ENCODE peak calls at places on chromosomes 7 and 10, in four cellular contexts. One of them, this sample, is unnamed.

GRCh38 chr10:35211390-35211789 is 84.7 kb downstream of the CREM start:
- DNase-seq in stimulated activated CD4-positive, alpha-beta T cell treated with anti-CD3 and anti-CD28 coated beads, Interleukin-15, amount 100 ng/mL, for 24 hours: no peak
- DNase-seq in right atrium auricular region: no peak
- DNase-seq in body of pancreas: no peak
- DNase-seq in this sample: no peak

GRCh38 chr7:35255417-35255798 is 1.5 kb upstream of the TBX20 start:
- DNase-seq in stimulated activated CD4-positive, alpha-beta T cell treated with anti-CD3 and anti-CD28 coated beads, Interleukin-15, amount 100 ng/mL, for 24 hours: no peak
- DNase-seq in right atrium auricular region: no peak
- DNase-seq in body of pancreas: no peak
- DNase-seq in this sample: no peak

GRCh38 chr10:992523-993340 is 4.5 kb downstream of the GTPBP4 start:
- DNase-seq in stimulated activated CD4-positive, alpha-beta T cell treated with anti-CD3 and anti-CD28 coated beads, Interleukin-15, amount 100 ng/mL, for 24 hours: no peak
- DNase-seq in right atrium auricular region: no peak
- DNase-seq in body of pancreas: no peak
- DNase-seq in this sample: no peak

GRCh38 chr10:13709931-13710690 is 123.3 kb downstream of the PRPF18 start:
- DNase-seq in stimulated activated CD4-positive, alpha-beta T cell treated with anti-CD3 and anti-CD28 coated beads, Interleukin-15, amount 100 ng/mL, for 24 hours: no peak
- DNase-seq in right atrium auricular region: no peak
- DNase-seq in body of pancreas: no peak
- DNase-seq in this sample: no peak

GRCh38 chr10:114073787-114074186 is 30.1 kb downstream of the ADRB1 start:
- DNase-seq in stimulated activated CD4-positive, alpha-beta T cell treated with anti-CD3 and anti-CD28 coated beads, Interleukin-15, amount 100 ng/mL, for 24 hours: peak; percentile 14
- DNase-seq in right atrium auricular region: no peak
- DNase-seq in body of pancreas: no peak
- DNase-seq in this sample: no peak

GRCh38 chr7:158791133-158791532 is 38.2 kb downstream of the ESYT2 start:
- DNase-seq in stimulated activated CD4-positive, alpha-beta T cell treated with anti-CD3 and anti-CD28 coated beads, Interleukin-15, amount 100 ng/mL, for 24 hours: no peak
- DNase-seq in right atrium auricular region: no peak
- DNase-seq in body of pancreas: no peak
- DNase-seq in this sample: no peak

GRCh38 chr7:79282882-79283602 is 170.4 kb downstream of the MAGI2 start:
- DNase-seq in stimulated activated CD4-positive, alpha-beta T cell treated with anti-CD3 and anti-CD28 coated beads, Interleukin-15, amount 100 ng/mL, for 24 hours: no peak
- DNase-seq in right atrium auricular region: no peak
- DNase-seq in body of pancreas: no peak
- DNase-seq in this sample: no peak

GRCh38 chr10:123995461-123996131 is 97.8 kb downstream of the CHST15 start:
- DNase-seq in stimulated activated CD4-positive, alpha-beta T cell treated with anti-CD3 and anti-CD28 coated beads, Interleukin-15, amount 100 ng/mL, for 24 hours: peak; percentile 42
- DNase-seq in right atrium auricular region: peak; percentile 60
- DNase-seq in body of pancreas: peak; percentile 37
- DNase-seq in this sample: peak; percentile 24

GRCh38 chr10:30453764-30454527 is 20.0 kb downstream of the MAP3K8 start:
- DNase-seq in stimulated activated CD4-positive, alpha-beta T cell treated with anti-CD3 and anti-CD28 coated beads, Interleukin-15, amount 100 ng/mL, for 24 hours: no peak
- DNase-seq in right atrium auricular region: no peak
- DNase-seq in body of pancreas: no peak
- DNase-seq in this sample: no peak

GRCh38 chr10:96719850-96720421 is 378 bp downstream of the PIK3AP1 start:
- DNase-seq in stimulated activated CD4-positive, alpha-beta T cell treated with anti-CD3 and anti-CD28 coated beads, Interleukin-15, amount 100 ng/mL, for 24 hours: peak; percentile 74
- DNase-seq in right atrium auricular region: no peak
- DNase-seq in body of pancreas: peak; percentile 78
- DNase-seq in this sample: peak; percentile 82

GRCh38 chr10:80171248-80171660 is 34.1 kb downstream of the ANXA11 start:
- DNase-seq in stimulated activated CD4-positive, alpha-beta T cell treated with anti-CD3 and anti-CD28 coated beads, Interleukin-15, amount 100 ng/mL, for 24 hours: no peak
- DNase-seq in right atrium auricular region: no peak
- DNase-seq in body of pancreas: no peak
- DNase-seq in this sample: no peak

GRCh38 chr7:141619745-141620144 is 68.5 kb downstream of the AGK start:
- DNase-seq in stimulated activated CD4-positive, alpha-beta T cell treated with anti-CD3 and anti-CD28 coated beads, Interleukin-15, amount 100 ng/mL, for 24 hours: no peak
- DNase-seq in right atrium auricular region: no peak
- DNase-seq in body of pancreas: no peak
- DNase-seq in this sample: no peak

GRCh38 chr10:70458329-70459060 is 17.0 kb upstream of the NODAL start:
- DNase-seq in stimulated activated CD4-positive, alpha-beta T cell treated with anti-CD3 and anti-CD28 coated beads, Interleukin-15, amount 100 ng/mL, for 24 hours: peak; percentile 77
- DNase-seq in right atrium auricular region: peak; percentile 86
- DNase-seq in body of pancreas: peak; percentile 89
- DNase-seq in this sample: peak; percentile 72

GRCh38 chr10:86658261-86658741 is 4.0 kb downstream of the OPN4 start:
- DNase-seq in stimulated activated CD4-positive, alpha-beta T cell treated with anti-CD3 and anti-CD28 coated beads, Interleukin-15, amount 100 ng/mL, for 24 hours: no peak
- DNase-seq in right atrium auricular region: no peak
- DNase-seq in body of pancreas: peak; percentile 11
- DNase-seq in this sample: no peak

GRCh38 chr10:369441-370221 is 234.4 kb downstream of the ZMYND11 start:
- DNase-seq in stimulated activated CD4-positive, alpha-beta T cell treated with anti-CD3 and anti-CD28 coated beads, Interleukin-15, amount 100 ng/mL, for 24 hours: no peak
- DNase-seq in right atrium auricular region: no peak
- DNase-seq in body of pancreas: no peak
- DNase-seq in this sample: no peak

GRCh38 chr7:100972002-100972347 is 2.6 kb downstream of the MUC12 start:
- DNase-seq in stimulated activated CD4-positive, alpha-beta T cell treated with anti-CD3 and anti-CD28 coated beads, Interleukin-15, amount 100 ng/mL, for 24 hours: no peak
- DNase-seq in right atrium auricular region: no peak
- DNase-seq in body of pancreas: no peak
- DNase-seq in this sample: no peak

GRCh38 chr7:1505731-1506550 is 1.8 kb upstream of the INTS1 start:
- DNase-seq in stimulated activated CD4-positive, alpha-beta T cell treated with anti-CD3 and anti-CD28 coated beads, Interleukin-15, amount 100 ng/mL, for 24 hours: peak; percentile 27
- DNase-seq in right atrium auricular region: no peak
- DNase-seq in body of pancreas: peak; percentile 61
- DNase-seq in this sample: no peak

GRCh38 chr10:122140477-122140902 is 130.6 kb upstream of the BTBD16 start:
- DNase-seq in stimulated activated CD4-positive, alpha-beta T cell treated with anti-CD3 and anti-CD28 coated beads, Interleukin-15, amount 100 ng/mL, for 24 hours: no peak
- DNase-seq in right atrium auricular region: peak; percentile 76
- DNase-seq in body of pancreas: no peak
- DNase-seq in this sample: no peak

GRCh38 chr7:50513166-50513871 is 51.9 kb downstream of the DDC start:
- DNase-seq in stimulated activated CD4-positive, alpha-beta T cell treated with anti-CD3 and anti-CD28 coated beads, Interleukin-15, amount 100 ng/mL, for 24 hours: no peak
- DNase-seq in right atrium auricular region: no peak
- DNase-seq in body of pancreas: peak; percentile 59
- DNase-seq in this sample: no peak

GRCh38 chr7:64541438-64542359 is 21.2 kb downstream of the ZNF680 start:
- DNase-seq in stimulated activated CD4-positive, alpha-beta T cell treated with anti-CD3 and anti-CD28 coated beads, Interleukin-15, amount 100 ng/mL, for 24 hours: no peak
- DNase-seq in right atrium auricular region: no peak
- DNase-seq in body of pancreas: no peak
- DNase-seq in this sample: no peak

GRCh38 chr7:1713502-1714484 is 43.7 kb downstream of the ELFN1 start:
- DNase-seq in stimulated activated CD4-positive, alpha-beta T cell treated with anti-CD3 and anti-CD28 coated beads, Interleukin-15, amount 100 ng/mL, for 24 hours: no peak
- DNase-seq in right atrium auricular region: no peak
- DNase-seq in body of pancreas: peak; percentile 84
- DNase-seq in this sample: no peak

GRCh38 chr7:107744345-107744750 is 406 bp downstream of the CBLL1 start:
- DNase-seq in stimulated activated CD4-positive, alpha-beta T cell treated with anti-CD3 and anti-CD28 coated beads, Interleukin-15, amount 100 ng/mL, for 24 hours: no peak
- DNase-seq in right atrium auricular region: no peak
- DNase-seq in body of pancreas: no peak
- DNase-seq in this sample: no peak

GRCh38 chr7:45888185-45888992 is at the start of gene IGFBP1:
- DNase-seq in stimulated activated CD4-positive, alpha-beta T cell treated with anti-CD3 and anti-CD28 coated beads, Interleukin-15, amount 100 ng/mL, for 24 hours: peak; percentile 12
- DNase-seq in right atrium auricular region: no peak
- DNase-seq in body of pancreas: peak; percentile 19
- DNase-seq in this sample: no peak

GRCh38 chr7:44189993-44190872 is 994 bp upstream of the GCK start:
- DNase-seq in stimulated activated CD4-positive, alpha-beta T cell treated with anti-CD3 and anti-CD28 coated beads, Interleukin-15, amount 100 ng/mL, for 24 hours: no peak
- DNase-seq in right atrium auricular region: no peak
- DNase-seq in body of pancreas: no peak
- DNase-seq in this sample: no peak

GRCh38 chr7:155835446-155836215 is 23.4 kb upstream of the SHH start:
- DNase-seq in stimulated activated CD4-positive, alpha-beta T cell treated with anti-CD3 and anti-CD28 coated beads, Interleukin-15, amount 100 ng/mL, for 24 hours: no peak
- DNase-seq in right atrium auricular region: no peak
- DNase-seq in body of pancreas: no peak
- DNase-seq in this sample: no peak

GRCh38 chr7:148447221-148447845 is 143.2 kb upstream of the C7orf33 start:
- DNase-seq in stimulated activated CD4-positive, alpha-beta T cell treated with anti-CD3 and anti-CD28 coated beads, Interleukin-15, amount 100 ng/mL, for 24 hours: no peak
- DNase-seq in right atrium auricular region: no peak
- DNase-seq in body of pancreas: no peak
- DNase-seq in this sample: no peak

GRCh38 chr10:122878799-122879338 is 512 bp downstream of the FAM24B start:
- DNase-seq in stimulated activated CD4-positive, alpha-beta T cell treated with anti-CD3 and anti-CD28 coated beads, Interleukin-15, amount 100 ng/mL, for 24 hours: no peak
- DNase-seq in right atrium auricular region: no peak
- DNase-seq in body of pancreas: peak; percentile 70
- DNase-seq in this sample: no peak

GRCh38 chr7:20219446-20220292 is 2.5 kb upstream of the MACC1 start:
- DNase-seq in stimulated activated CD4-positive, alpha-beta T cell treated with anti-CD3 and anti-CD28 coated beads, Interleukin-15, amount 100 ng/mL, for 24 hours: no peak
- DNase-seq in right atrium auricular region: peak; percentile 82
- DNase-seq in body of pancreas: peak; percentile 92
- DNase-seq in this sample: peak; percentile 29

GRCh38 chr10:49602380-49603023 is 7.6 kb upstream of the SLC18A3 start:
- DNase-seq in stimulated activated CD4-positive, alpha-beta T cell treated with anti-CD3 and anti-CD28 coated beads, Interleukin-15, amount 100 ng/mL, for 24 hours: no peak
- DNase-seq in right atrium auricular region: no peak
- DNase-seq in body of pancreas: no peak
- DNase-seq in this sample: no peak

GRCh38 chr10:48742891-48743845 is 58.5 kb downstream of the WDFY4 start:
- DNase-seq in stimulated activated CD4-positive, alpha-beta T cell treated with anti-CD3 and anti-CD28 coated beads, Interleukin-15, amount 100 ng/mL, for 24 hours: no peak
- DNase-seq in right atrium auricular region: peak; percentile 50
- DNase-seq in body of pancreas: no peak
- DNase-seq in this sample: no peak

GRCh38 chr10:80211786-80212185 is 6.4 kb upstream of the ANXA11 start:
- DNase-seq in stimulated activated CD4-positive, alpha-beta T cell treated with anti-CD3 and anti-CD28 coated beads, Interleukin-15, amount 100 ng/mL, for 24 hours: no peak
- DNase-seq in right atrium auricular region: no peak
- DNase-seq in body of pancreas: no peak
- DNase-seq in this sample: no peak

GRCh38 chr10:111128331-111129167 is 51.7 kb downstream of the ADRA2A start:
- DNase-seq in stimulated activated CD4-positive, alpha-beta T cell treated with anti-CD3 and anti-CD28 coated beads, Interleukin-15, amount 100 ng/mL, for 24 hours: no peak
- DNase-seq in right atrium auricular region: peak; percentile 44
- DNase-seq in body of pancreas: peak; percentile 51
- DNase-seq in this sample: no peak

GRCh38 chr10:97640868-97641811 is 669 bp downstream of the PI4K2A start:
- DNase-seq in stimulated activated CD4-positive, alpha-beta T cell treated with anti-CD3 and anti-CD28 coated beads, Interleukin-15, amount 100 ng/mL, for 24 hours: peak; percentile 41
- DNase-seq in right atrium auricular region: peak; percentile 68
- DNase-seq in body of pancreas: peak; percentile 26
- DNase-seq in this sample: peak; percentile 34

GRCh38 chr7:44184221-44184873 is 4.9 kb downstream of the GCK start:
- DNase-seq in stimulated activated CD4-positive, alpha-beta T cell treated with anti-CD3 and anti-CD28 coated beads, Interleukin-15, amount 100 ng/mL, for 24 hours: no peak
- DNase-seq in right atrium auricular region: peak; percentile 44
- DNase-seq in body of pancreas: no peak
- DNase-seq in this sample: no peak

GRCh38 chr7:68542831-68543230 is 1055.4 kb upstream of the AUTS2 start:
- DNase-seq in stimulated activated CD4-positive, alpha-beta T cell treated with anti-CD3 and anti-CD28 coated beads, Interleukin-15, amount 100 ng/mL, for 24 hours: no peak
- DNase-seq in right atrium auricular region: no peak
- DNase-seq in body of pancreas: no peak
- DNase-seq in this sample: no peak

GRCh38 chr7:148303295-148304013 is 287.1 kb upstream of the C7orf33 start:
- DNase-seq in stimulated activated CD4-positive, alpha-beta T cell treated with anti-CD3 and anti-CD28 coated beads, Interleukin-15, amount 100 ng/mL, for 24 hours: no peak
- DNase-seq in right atrium auricular region: peak; percentile 78
- DNase-seq in body of pancreas: peak; percentile 46
- DNase-seq in this sample: no peak

GRCh38 chr7:111752022-111752582 is 189.8 kb upstream of the IMMP2L start:
- DNase-seq in stimulated activated CD4-positive, alpha-beta T cell treated with anti-CD3 and anti-CD28 coated beads, Interleukin-15, amount 100 ng/mL, for 24 hours: peak; percentile 74
- DNase-seq in right atrium auricular region: no peak
- DNase-seq in body of pancreas: peak; percentile 37
- DNase-seq in this sample: peak; percentile 71

This sample was measured in stimulated activated naive CD8-positive, alpha-beta T cell treated with anti-CD3 and anti-CD28 coated beads, Interleukin-15, Interleukin-2, amounts not matched to agents 100 U/mL and 50 U/mL, for 24 hours.